ENCODE peak calls at places on chromosomes 1 and 21, in four cellular contexts. B is kidney, Y is AG04450, G is transverse colon. J is an unnamed sample.

GRCh38 chr1:157646144-157646543 is 48.3 kb upstream of the FCRL4 start:
- DNase-seq in Y (no peak), G (no peak), B (no peak), J (no peak)

GRCh38 chr1:63703661-63704060 is 70.2 kb upstream of the ROR1 start:
- DNase-seq in B (no peak), G (no peak), Y (no peak), J (no peak)

GRCh38 chr1:109657395-109657794 is 1.5 kb downstream of the GSTM4 start:
- DNase-seq in Y (no peak), B (no peak), G (no peak), J (no peak)

GRCh38 chr21:45431781-45432572 is 27.0 kb downstream of the COL18A1 start:
- DNase-seq in G (no peak), Y (no peak), B (no peak), J (no peak)

GRCh38 chr1:216015116-216015515 is 408.1 kb downstream of the USH2A start:
- DNase-seq in G (no peak), Y (no peak), B (no peak), J (no peak)

GRCh38 chr1:44034423-44034822 is 3.2 kb upstream of the SLC6A9 start:
- DNase-seq in G (no peak), Y (no peak), B (no peak), J (no peak)

GRCh38 chr1:119674110-119674509 is 26.0 kb upstream of the ZNF697 start:
- DNase-seq in B (no peak), G (no peak), Y (no peak), J (no peak)

GRCh38 chr1:229664133-229664689 is 38.2 kb downstream of the URB2 start:
- DNase-seq in Y (no peak), B (no peak), G (peak; percentile 33), J (peak; percentile 71)

GRCh38 chr1:207811920-207812720 is 60.3 kb downstream of the CD46 start:
- DNase-seq in B (peak; percentile 90), G (no peak), Y (no peak), J (no peak)

GRCh38 chr1:155128755-155129473 is 1.2 kb downstream of the EFNA1 start:
- DNase-seq in B (no peak), Y (no peak), G (peak; percentile 85), J (no peak)

GRCh38 chr1:88061106-88061829 is 622.8 kb upstream of the PKN2 start:
- DNase-seq in Y (peak; percentile 20), B (no peak), G (peak; percentile 58), J (no peak)

GRCh38 chr1:84619383-84620093 is 45.3 kb upstream of the CTBS start:
- DNase-seq in G (no peak), B (no peak), Y (no peak), J (no peak)

GRCh38 chr1:61950418-61950817 is 208.1 kb downstream of the PATJ start:
- DNase-seq in G (no peak), B (no peak), Y (no peak), J (no peak)

GRCh38 chr1:6625579-6626149 is 996 bp downstream of the THAP3 start:
- DNase-seq in Y (no peak), B (no peak), G (peak; percentile 45), J (no peak)

GRCh38 chr21:22120616-22121266 is 1122.5 kb downstream of the NCAM2 start:
- DNase-seq in B (no peak), Y (no peak), G (no peak), J (no peak)

GRCh38 chr21:16079830-16080229 is 350.0 kb downstream of the USP25 start:
- DNase-seq in B (no peak), Y (no peak), G (no peak), J (no peak)

GRCh38 chr21:25961042-25961441 is 209.5 kb downstream of the APP start:
- DNase-seq in Y (no peak), B (no peak), G (no peak), J (no peak)

GRCh38 chr1:201475121-201475520 is 6.1 kb upstream of the PHLDA3 start:
- DNase-seq in Y (no peak), G (no peak), B (no peak), J (no peak)

GRCh38 chr1:162471290-162471853 is 26.2 kb upstream of the UHMK1 start:
- DNase-seq in Y (no peak), B (no peak), G (no peak), J (no peak)

GRCh38 chr1:27605796-27606707 is 2.1 kb upstream of the AHDC1 start:
- DNase-seq in B (no peak), G (peak; percentile 52), Y (peak; percentile 44), J (peak; percentile 61)

GRCh38 chr1:47513393-47513792 is 75.5 kb downstream of the FOXD2 start:
- DNase-seq in B (no peak), Y (no peak), G (no peak), J (no peak)

GRCh38 chr21:46156678-46157077 is 1.3 kb upstream of the FTCD start:
- DNase-seq in G (no peak), Y (no peak), B (no peak), J (no peak)

GRCh38 chr1:164695956-164696665 is 137.1 kb downstream of the PBX1 start:
- DNase-seq in B (no peak), G (no peak), Y (no peak), J (no peak)

GRCh38 chr1:52904590-52905375 is 16.8 kb downstream of the ECHDC2 start:
- DNase-seq in B (no peak), G (no peak), Y (no peak), J (peak; percentile 20)

GRCh38 chr1:33758698-33759097 is 105.2 kb upstream of the HMGB4 start:
- DNase-seq in Y (peak; percentile 11), G (no peak), B (peak; percentile 85), J (no peak)

GRCh38 chr21:44681861-44682579 is at the start of gene KRTAP12-1:
- DNase-seq in G (no peak), B (no peak), Y (no peak), J (no peak)

GRCh38 chr1:230074762-230075161 is 7.7 kb downstream of the GALNT2 start:
- DNase-seq in G (no peak), Y (no peak), B (no peak), J (no peak)

GRCh38 chr1:174999926-175000696 is at the start of gene CACYBP:
- DNase-seq in B (no peak), G (no peak), Y (no peak), J (no peak)

GRCh38 chr1:2611034-2611501 is 21.7 kb downstream of the MMEL1 start:
- DNase-seq in G (peak; percentile 77), Y (no peak), B (peak; percentile 79), J (no peak)

GRCh38 chr1:169745015-169745861 is 11.4 kb upstream of the SELE start:
- DNase-seq in Y (no peak), G (no peak), B (no peak), J (no peak)

GRCh38 chr1:22454476-22455056 is 2.9 kb downstream of the ZBTB40 start:
- DNase-seq in B (no peak), Y (no peak), G (no peak), J (no peak)

GRCh38 chr1:22461100-22461499 is 9.4 kb downstream of the ZBTB40 start:
- DNase-seq in Y (no peak), G (no peak), B (no peak), J (no peak)

GRCh38 chr1:22457836-22458235 is 6.2 kb downstream of the ZBTB40 start:
- DNase-seq in Y (no peak), G (no peak), B (no peak), J (no peak)

GRCh38 chr1:22453181-22453580 is 1.5 kb downstream of the ZBTB40 start:
- DNase-seq in Y (no peak), B (no peak), G (no peak), J (no peak)

DNA sequence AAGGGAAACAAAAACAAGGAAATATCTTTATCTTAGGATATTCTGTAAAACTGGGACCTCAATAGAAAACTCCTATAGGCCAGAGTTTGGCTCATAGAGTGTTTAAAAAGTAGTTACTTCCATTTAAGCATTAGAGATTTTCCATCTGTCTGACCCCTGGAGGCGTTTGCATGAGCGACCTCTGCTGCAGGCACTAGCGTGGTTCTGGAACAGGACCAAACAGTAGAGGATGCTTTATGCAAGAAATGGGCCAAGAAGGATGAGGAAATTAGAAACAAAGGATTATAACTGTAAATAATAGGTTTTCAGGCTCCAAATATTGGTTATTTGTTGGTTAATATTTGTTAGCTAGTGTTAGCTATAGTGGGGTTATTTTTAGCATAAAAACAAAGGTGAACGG is 5.7 kb downstream of the ZBTB40 start:
- DNase-seq in Y (no peak), B (no peak), G (no peak), J (no peak)
- TF ChIP-seq CTCF in Y (peak; percentile 26), B (no peak), G (no peak), J (no peak)

GRCh38 chr1:29689372-29690030 is 453.2 kb downstream of the PTPRU start:
- DNase-seq in B (peak; percentile 54), Y (no peak), G (no peak), J (no peak)

GRCh38 chr1:29688477-29689365 is 452.4 kb downstream of the PTPRU start:
- DNase-seq in B (peak; percentile 30), G (no peak), Y (peak; percentile 73), J (no peak)

GRCh38 chr1:29687601-29688244 is 451.4 kb downstream of the PTPRU start:
- DNase-seq in G (no peak), Y (no peak), B (no peak), J (no peak)

GRCh38 chr1:29690156-29690555 is 453.8 kb downstream of the PTPRU start:
- DNase-seq in G (no peak), B (peak; percentile 49), Y (no peak), J (no peak)

DNA sequence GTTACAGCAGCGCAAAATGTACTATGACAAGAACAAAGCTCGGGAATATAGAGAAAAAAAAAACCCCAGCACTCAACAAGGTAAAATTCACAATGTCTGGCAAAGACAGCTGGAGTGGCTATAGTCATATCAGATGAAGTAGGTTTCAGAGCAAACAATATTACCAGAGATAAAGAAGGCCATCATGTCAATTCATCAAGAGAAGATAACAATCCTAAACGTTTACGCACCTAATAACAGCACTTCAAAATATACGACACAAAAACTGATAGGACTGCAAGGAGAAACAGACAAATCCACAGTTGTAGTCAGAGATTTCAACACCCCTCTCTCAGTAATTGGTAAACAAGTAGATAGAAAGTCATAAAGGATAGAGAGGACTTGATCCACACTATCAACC is 455.2 kb downstream of the PTPRU start:
- DNase-seq in B (no peak), G (no peak), Y (no peak), J (no peak)
- H3K27ac ChIP-seq in B (no peak overlapping the region), G (no peak overlapping the region), Y (no peak overlapping the region), J (no peak overlapping the region)

DNA sequence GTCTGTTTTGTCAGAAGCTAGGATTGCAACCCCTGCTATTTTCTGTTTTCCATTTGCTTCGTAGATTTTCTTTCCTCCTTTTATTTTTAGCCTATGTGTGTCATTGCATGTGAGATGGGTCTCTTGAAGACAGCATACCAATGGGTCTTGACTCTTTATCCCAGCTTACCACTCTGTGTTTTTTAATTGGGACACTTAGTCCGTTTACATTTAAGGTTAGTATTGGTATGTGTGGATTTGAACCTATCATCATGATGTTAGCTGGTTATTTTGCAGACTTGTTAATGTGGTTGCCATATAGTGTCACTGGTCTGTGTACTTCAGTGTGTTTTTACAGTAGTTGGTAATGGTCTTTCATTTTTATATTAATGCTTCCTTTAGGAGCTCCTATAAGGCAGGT is 141.5 kb downstream of the DNAH14 start:
- DNase-seq in B (no peak), Y (no peak), G (no peak), J (no peak)
- H3K9me3 ChIP-seq in B (peaks cover 11% of the 10 kb centered on the region), Y (peaks cover 9% of the 10 kb centered on the region), G (peaks cover 11% of the 10 kb centered on the region), J (peaks cover 9% of the 10 kb centered on the region)

GRCh38 chr21:43619344-43619743 is 39.9 kb downstream of the HSF2BP start:
- DNase-seq in Y (no peak), B (no peak), G (no peak), J (no peak)

GRCh38 chr21:43623588-43623987 is 35.7 kb downstream of the HSF2BP start:
- DNase-seq in B (no peak), Y (no peak), G (no peak), J (no peak)

GRCh38 chr21:43618940-43619339 is 40.3 kb downstream of the HSF2BP start:
- DNase-seq in Y (no peak), B (no peak), G (peak; percentile 73), J (no peak)

GRCh38 chr21:43622796-43623195 is 36.5 kb downstream of the HSF2BP start:
- DNase-seq in B (no peak), Y (no peak), G (no peak), J (no peak)

GRCh38 chr21:43619856-43620255 is 39.4 kb downstream of the HSF2BP start:
- DNase-seq in G (no peak), B (no peak), Y (no peak), J (no peak)
- TF ChIP-seq CTCF in G (peak; percentile 27), B (no peak), Y (peak; percentile 20), J (no peak)